ENCODE peak calls at places on chromosomes 3 and 15, in nine cellular contexts. Y is tibial artery, K is pancreas, H is cardiac muscle cell, E is body of pancreas, U is Caco-2, I is neuronal stem cell, M is trophoblast cell, O is DND-41. V is an unnamed sample.

GRCh38 chr15:100910119-100910518 is 9.0 kb upstream of the LRRK1 start:
- DNase-seq in K (no peak), H (no peak), O (no peak), U (no peak), E (no peak), Y (peak; percentile 31), M (no peak), I (no peak), V (no peak)

GRCh38 chr3:136960838-136961836 is 3.4 kb downstream of the IL20RB start:
- DNase-seq in I (no peak), U (no peak), E (no peak), H (no peak), Y (no peak), K (no peak), O (no peak), M (peak; percentile 92), V (no peak)

GRCh38 chr3:134852132-134852531 is 57.1 kb downstream of the EPHB1 start:
- DNase-seq in H (no peak), Y (no peak), O (no peak), U (no peak), I (no peak), M (no peak), E (no peak), K (no peak), V (no peak)

GRCh38 chr15:96331141-96331941 is 841 bp downstream of the NR2F2 start:
- DNase-seq in O (no peak), H (no peak), M (peak; percentile 39), Y (no peak), I (peak; percentile 26), K (no peak), U (no peak), E (peak; percentile 46), V (no peak)

GRCh38 chr3:70488816-70489215 is 176.4 kb upstream of the MDFIC2 start:
- DNase-seq in K (no peak), Y (no peak), O (no peak), I (no peak), H (no peak), M (no peak), U (no peak), E (no peak), V (no peak)

GRCh38 chr3:7713724-7714123 is 787.9 kb upstream of the LMCD1 start:
- DNase-seq in K (no peak), E (no peak), I (no peak), Y (no peak), U (no peak), H (no peak), M (no peak), O (no peak), V (no peak)

GRCh38 chr3:46349484-46350261 is 4.2 kb upstream of the CCR2 start:
- DNase-seq in M (no peak), I (no peak), H (no peak), Y (no peak), E (no peak), U (no peak), O (peak; percentile 39), K (no peak), V (no peak)

GRCh38 chr15:23482228-23482627 is 35.2 kb upstream of the GOLGA6L2 start:
- DNase-seq in U (no peak), O (no peak), H (no peak), M (no peak), I (no peak), K (no peak), E (no peak), Y (no peak), V (no peak)

GRCh38 chr3:145673790-145674189 is 487.2 kb downstream of the PLOD2 start:
- DNase-seq in U (no peak), Y (no peak), K (no peak), I (peak; percentile 8), H (no peak), M (no peak), O (no peak), E (no peak), V (no peak)

GRCh38 chr3:17602126-17602525 is 140.3 kb downstream of the TBC1D5 start:
- DNase-seq in Y (no peak), K (no peak), E (no peak), U (no peak), I (no peak), O (no peak), M (peak; percentile 62), H (no peak), V (no peak)

GRCh38 chr15:87653646-87654045 is 602.9 kb downstream of the NTRK3 start:
- DNase-seq in O (no peak), U (no peak), E (no peak), M (no peak), H (no peak), Y (no peak), I (no peak), K (no peak), V (no peak)

GRCh38 chr3:169146866-169147245 is 516.7 kb downstream of the MECOM start:
- DNase-seq in Y (no peak), K (no peak), M (no peak), H (no peak), E (peak; percentile 12), I (no peak), U (no peak), O (no peak), V (no peak)

DNA sequence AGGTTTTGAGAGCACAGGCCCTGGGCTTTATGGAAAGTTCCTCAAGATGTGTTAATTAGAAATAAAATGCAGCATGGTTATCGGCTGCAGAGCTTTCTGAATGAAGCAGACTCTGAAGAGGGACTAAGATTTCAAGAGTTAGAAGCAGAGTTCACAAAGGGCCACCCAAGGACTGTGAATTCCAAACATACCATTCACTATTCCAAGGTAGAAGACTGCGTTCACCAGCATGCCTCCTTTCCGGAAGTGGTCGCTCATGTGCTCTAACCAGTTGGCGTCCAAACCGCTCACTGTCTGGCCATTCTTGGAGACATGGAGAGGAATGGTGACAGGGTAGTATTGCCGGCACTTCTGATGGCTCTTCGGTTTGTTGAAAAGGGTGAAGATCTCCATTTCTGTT is 104.9 kb downstream of the OXNAD1 start:
- DNase-seq in E (no peak), Y (no peak), U (no peak), I (peak; percentile 35), O (no peak), H (peak; percentile 72), K (no peak), M (peak; percentile 85), V (no peak)
- H3K4me1 ChIP-seq in E (no peaks in the 10 kb centered on the region), Y (peaks cover 53% of the 10 kb centered on the region), U (peaks cover 36% of the 10 kb centered on the region), I (peaks cover 4% of the 10 kb centered on the region), O (peaks cover 9% of the 10 kb centered on the region), H (peaks cover 31% of the 10 kb centered on the region), K (no peaks in the 10 kb centered on the region), M (peaks cover 13% of the 10 kb centered on the region), V (peaks cover 18% of the 10 kb centered on the region)

GRCh38 chr15:48459571-48460461 is 128.6 kb downstream of the DUT start:
- DNase-seq in M (peak; percentile 50), H (no peak), U (no peak), Y (no peak), O (no peak), I (no peak), E (no peak), K (no peak), V (no peak)

GRCh38 chr15:48466825-48467224 is 135.6 kb downstream of the DUT start:
- DNase-seq in K (no peak), O (no peak), U (no peak), Y (no peak), H (no peak), E (no peak), M (no peak), I (peak; percentile 5), V (no peak)

GRCh38 chr15:48465410-48465809 is 134.2 kb downstream of the DUT start:
- DNase-seq in E (no peak), H (no peak), I (no peak), M (no peak), Y (no peak), K (no peak), U (no peak), O (no peak), V (no peak)

GRCh38 chr15:48462688-48463087 is 131.5 kb downstream of the DUT start:
- DNase-seq in M (no peak), Y (no peak), O (no peak), U (no peak), H (no peak), K (no peak), E (no peak), I (no peak), V (no peak)

GRCh38 chr15:48463366-48463880 is 132.2 kb downstream of the DUT start:
- DNase-seq in E (no peak), U (no peak), I (no peak), Y (no peak), K (no peak), M (no peak), H (no peak), O (no peak), V (no peak)
- H3K4me1 ChIP-seq in E (no peaks in the 10 kb centered on the region), U (no peaks in the 10 kb centered on the region), I (no peaks in the 10 kb centered on the region), Y (peaks cover 18% of the 10 kb centered on the region), K (no peaks in the 10 kb centered on the region), M (no peaks in the 10 kb centered on the region), H (no peaks in the 10 kb centered on the region), O (no peaks in the 10 kb centered on the region), V (no peaks in the 10 kb centered on the region)

GRCh38 chr3:122094125-122094524 is 39.0 kb downstream of the CD86 start:
- DNase-seq in H (no peak), O (no peak), I (no peak), U (no peak), M (no peak), K (no peak), E (no peak), Y (no peak), V (no peak)
- H3K4me1 ChIP-seq in H (no peaks in the 10 kb centered on the region), O (no peaks in the 10 kb centered on the region), I (peaks cover 16% of the 10 kb centered on the region), U (peaks cover 1% of the 10 kb centered on the region), M (peaks cover 5% of the 10 kb centered on the region), K (no peaks in the 10 kb centered on the region), E (no peaks in the 10 kb centered on the region), Y (no peaks in the 10 kb centered on the region), V (peaks cover 9% of the 10 kb centered on the region)

GRCh38 chr15:31403096-31403495 is 76.5 kb downstream of the KLF13 start:
- DNase-seq in I (no peak), O (no peak), U (no peak), E (no peak), H (no peak), K (no peak), M (no peak), Y (no peak), V (no peak)

GRCh38 chr15:31401282-31401681 is 74.6 kb downstream of the KLF13 start:
- DNase-seq in Y (no peak), I (no peak), U (no peak), H (no peak), K (no peak), O (no peak), E (no peak), M (no peak), V (no peak)

GRCh38 chr15:31402003-31402402 is 75.4 kb downstream of the KLF13 start:
- DNase-seq in O (no peak), E (no peak), K (no peak), M (no peak), I (no peak), Y (no peak), U (no peak), H (no peak), V (no peak)

GRCh38 chr15:31403606-31404005 is 77.0 kb downstream of the KLF13 start:
- DNase-seq in E (no peak), K (no peak), I (no peak), O (no peak), U (no peak), M (no peak), Y (no peak), H (no peak), V (no peak)

DNA sequence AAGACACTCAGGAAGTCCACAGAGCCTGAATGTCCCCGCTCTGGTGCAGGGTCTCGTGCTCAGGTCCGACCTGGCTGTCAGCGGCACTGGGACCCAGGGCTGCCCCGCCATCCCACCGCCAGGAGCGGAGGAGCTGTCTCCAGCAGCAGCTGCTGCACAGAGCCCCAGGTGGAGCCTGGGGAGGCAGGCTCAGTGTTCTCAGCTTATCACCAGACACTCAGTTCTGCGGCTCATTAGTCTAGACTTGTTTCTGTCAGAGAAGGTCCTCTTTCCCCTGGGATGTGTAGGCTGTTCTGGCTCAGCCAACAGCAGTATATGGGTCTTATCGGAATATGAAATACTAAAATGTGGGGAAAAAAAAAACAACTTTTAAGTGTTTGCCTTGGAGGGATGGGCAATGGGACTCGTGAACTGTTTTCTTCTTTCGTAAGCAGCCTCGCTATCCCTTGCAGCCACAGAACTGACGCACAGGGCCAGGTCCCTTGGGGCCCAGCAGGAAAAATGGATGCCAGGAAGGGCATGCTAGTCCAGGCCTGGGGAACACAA is 75.9 kb downstream of the KLF13 start:
- DNase-seq in K (no peak), O (no peak), Y (peak; percentile 97), E (no peak), M (no peak), H (peak; percentile 59), U (no peak), I (no peak), V (no peak)
- H3K4me1 ChIP-seq in K (no peaks in the 10 kb centered on the region), O (peaks cover 41% of the 10 kb centered on the region), Y (peaks cover 54% of the 10 kb centered on the region), E (peaks cover 9% of the 10 kb centered on the region), M (peaks cover 13% of the 10 kb centered on the region), H (peaks cover 16% of the 10 kb centered on the region), U (peaks cover 30% of the 10 kb centered on the region), I (no peaks in the 10 kb centered on the region), V (peaks cover 36% of the 10 kb centered on the region)

V was measured in left lung.